ENCODE peak calls at places on chromosomes 3 and 15, in seven cellular contexts. N is AG09309, D is tibial nerve, R is GM12865, H is fibroblast of lung, U is dorsolateral prefrontal cortex, I is AG10803. E is an unnamed sample.
A peak's percentile ranks its signal among the peaks of the same experiment; 100 is the strongest.

GRCh38 chr3:19256313-19256712 is 108.0 kb downstream of the KCNH8 start:
- DNase-seq in D (no peak), R (no peak), N (no peak), I (no peak), U (no peak), H (no peak), E (no peak)

GRCh38 chr3:154334973-154335420 is 10.7 kb upstream of the DHX36 start:
- DNase-seq in H (peak; percentile 27), N (peak; percentile 10), R (peak; percentile 29), D (no peak), U (no peak), I (peak; percentile 50), E (peak; percentile 56)

GRCh38 chr3:37474936-37475335 is 300.6 kb upstream of the LRRFIP2 start:
- DNase-seq in H (no peak), R (no peak), N (no peak), U (no peak), D (no peak), I (no peak), E (no peak)

GRCh38 chr15:99312794-99313193 is 61.5 kb downstream of the LRRC28 start:
- DNase-seq in I (no peak), R (no peak), U (no peak), H (no peak), N (no peak), D (no peak), E (no peak)

GRCh38 chr3:104628185-104628789 is 738.4 kb upstream of the ALCAM start:
- DNase-seq in I (peak; percentile 63), H (peak; percentile 65), U (no peak), D (no peak), N (peak; percentile 48), R (peak; percentile 30), E (peak; percentile 65)

GRCh38 chr3:87236093-87236492 is 9.0 kb downstream of the CHMP2B start:
- DNase-seq in D (no peak), R (no peak), U (no peak), H (peak; percentile 11), I (no peak), N (no peak), E (no peak)

GRCh38 chr15:43974852-43975251 is 148.1 kb downstream of the WDR76 start:
- DNase-seq in N (no peak), H (peak; percentile 39), R (peak; percentile 74), D (no peak), I (no peak), U (no peak), E (no peak)

GRCh38 chr15:68029959-68030358 is 24.2 kb upstream of the PIAS1 start:
- DNase-seq in I (no peak), R (no peak), H (no peak), D (no peak), U (no peak), N (no peak), E (no peak)

GRCh38 chr3:189295089-189295488 is 123.3 kb downstream of the TPRG1 start:
- DNase-seq in N (no peak), H (no peak), U (no peak), R (no peak), D (no peak), I (no peak), E (no peak)

GRCh38 chr3:195587824-195588223 is 4.1 kb upstream of the APOD start:
- DNase-seq in I (no peak), H (no peak), D (no peak), R (peak; percentile 19), U (no peak), N (no peak), E (no peak)

GRCh38 chr15:60899322-60899966 is 329.7 kb downstream of the RORA start:
- DNase-seq in R (peak; percentile 81), U (no peak), D (no peak), N (no peak), H (no peak), I (no peak), E (no peak)

DNA sequence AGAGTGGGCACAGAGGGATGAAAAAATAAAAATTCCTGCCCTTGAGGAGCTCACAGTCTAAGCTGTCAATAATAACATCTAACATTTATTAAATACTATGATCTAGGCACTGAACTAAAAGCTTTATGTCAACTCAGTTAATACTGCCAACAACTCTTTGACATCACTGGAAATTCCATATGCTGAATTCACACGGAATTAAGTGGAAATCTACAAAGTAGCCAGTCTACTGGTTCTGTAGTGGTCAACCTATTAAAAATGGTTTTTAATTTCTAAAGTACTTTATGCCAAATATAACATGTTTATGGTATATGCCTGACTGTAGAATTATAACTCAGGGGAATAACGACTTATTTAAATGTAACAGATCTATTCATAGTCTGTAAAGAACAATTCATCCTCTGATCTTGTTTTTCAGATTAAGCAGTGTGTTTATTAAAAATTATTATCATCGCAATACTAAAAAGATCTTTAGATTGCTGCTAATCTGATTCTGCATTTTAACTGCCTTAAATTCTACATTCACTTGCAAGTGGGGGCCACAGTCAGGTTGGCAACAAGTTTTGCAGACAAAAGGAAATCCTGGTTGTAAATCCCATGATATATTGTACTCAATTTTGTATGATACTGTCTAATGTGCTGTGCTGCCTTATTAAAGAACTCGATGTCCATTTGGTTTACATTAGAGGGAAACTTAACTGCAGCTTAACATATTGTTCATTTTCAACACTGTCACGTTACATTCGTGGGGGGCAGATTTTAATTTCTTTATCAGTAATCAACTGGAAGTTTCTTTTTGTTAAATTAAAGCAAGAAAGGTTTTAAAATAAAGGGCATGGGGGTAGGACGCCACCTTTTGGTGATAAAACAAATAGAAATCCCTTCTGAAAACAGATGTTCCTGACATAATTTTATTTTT is 2.6 kb upstream of the FOXP1 start:
- DNase-seq in H (peak; percentile 53), D (no peak), I (peak; percentile 63), R (peak; percentile 29), N (no peak), U (no peak), E (peak; percentile 70)
- H3K4me3 ChIP-seq in H (no peak overlapping the region), D (no peak overlapping the region), I (no peak overlapping the region), R (no peak overlapping the region), N (no peak overlapping the region), U (no peak overlapping the region), E (no peak overlapping the region)

DNA sequence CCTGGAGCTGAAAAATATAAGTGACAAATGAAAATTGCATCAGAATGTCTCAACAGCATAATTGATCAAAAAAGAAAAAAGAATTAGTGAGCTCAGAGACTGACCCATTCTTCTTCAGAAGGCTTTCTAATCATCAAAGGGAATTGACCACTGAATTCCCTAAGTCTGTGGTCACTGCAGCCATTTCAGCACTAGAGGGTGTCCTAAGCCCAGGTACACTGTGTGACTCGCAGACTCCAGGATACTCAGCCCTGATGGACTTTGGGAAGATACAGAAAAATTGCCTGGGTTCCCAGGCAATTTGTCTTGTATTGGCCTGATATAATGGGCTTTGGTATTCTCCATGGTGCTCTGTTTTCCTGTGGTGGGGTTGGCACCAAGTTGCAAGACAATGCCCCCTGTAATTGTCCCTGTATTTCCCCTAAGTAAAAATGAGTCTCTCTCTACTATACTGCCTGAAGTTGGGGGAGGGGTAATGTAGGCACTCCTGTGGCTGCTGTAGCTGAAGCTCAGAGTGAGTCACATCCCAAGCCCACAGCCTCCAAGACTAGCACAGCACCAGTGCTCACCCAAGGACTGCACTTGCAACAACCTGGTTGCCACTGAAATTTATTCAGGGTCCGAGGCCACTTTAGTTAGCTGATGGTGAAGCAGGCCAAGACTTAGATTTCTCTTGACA is 256.0 kb upstream of the STAC start:
- DNase-seq in U (no peak), H (peak; percentile 75), D (no peak), R (no peak), N (peak; percentile 3), I (peak; percentile 69), E (peak; percentile 35)
- TF ChIP-seq CTCF in U (no peak), H (no peak), D (no peak), R (peak; percentile 8), N (peak; percentile 77), I (peak; percentile 94), E (peak; percentile 51)

DNA sequence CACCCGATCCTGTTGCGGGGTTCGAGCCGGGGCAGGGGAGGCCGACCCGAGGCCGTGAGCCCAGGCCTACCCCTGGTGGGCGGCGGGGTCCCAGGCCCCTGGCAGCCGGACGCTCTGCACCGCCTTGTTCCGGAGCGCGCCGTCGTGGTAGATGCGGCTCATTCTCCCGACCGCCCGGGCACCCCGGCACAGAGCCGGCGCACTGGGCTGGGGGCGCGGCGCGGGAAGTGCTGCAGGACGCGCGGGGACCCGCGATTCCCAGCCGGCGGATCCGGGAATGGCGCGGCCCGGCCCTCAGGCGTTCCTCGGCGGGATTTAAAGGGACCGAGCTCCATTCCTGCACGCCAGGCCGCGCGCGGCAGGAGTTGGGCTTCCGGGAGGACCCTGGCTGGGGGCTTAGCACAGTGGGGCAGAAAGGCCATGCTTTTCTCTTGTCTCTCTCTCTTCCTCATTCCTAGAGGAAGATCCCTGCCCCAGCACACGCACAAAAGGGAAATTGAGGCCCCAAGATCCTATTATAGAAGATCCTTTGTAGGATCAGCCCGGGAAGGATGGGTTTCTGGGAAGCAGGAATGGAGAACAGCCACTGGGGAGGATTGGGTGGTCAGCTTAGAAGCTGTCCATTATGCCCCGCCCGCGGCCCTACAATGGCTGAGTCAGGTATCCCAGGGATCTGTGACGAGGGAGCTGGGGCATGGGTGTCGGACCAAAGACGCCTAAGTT is at the start of gene ARPIN:
- DNase-seq in R (no peak), H (peak; percentile 59), D (peak; percentile 13), I (peak; percentile 48), U (peak; percentile 59), N (no peak), E (peak; percentile 56)
- H3K4me3 ChIP-seq in R (peak within 1 kb of the TSS; percentile 11), H (peak within 1 kb of the TSS; percentile 81), D (peak within 1 kb of the TSS; percentile 70), I (peak within 1 kb of the TSS; percentile 71), U (peak within 1 kb of the TSS; percentile 85), N (peak within 1 kb of the TSS; percentile 89), E (peak within 1 kb of the TSS; percentile 78)

GRCh38 chr3:22952860-22953259 is 250.3 kb upstream of the UBE2E2 start:
- DNase-seq in I (no peak), H (no peak), D (no peak), N (no peak), U (no peak), R (no peak), E (no peak)

GRCh38 chr3:22947741-22948140 is 255.4 kb upstream of the UBE2E2 start:
- DNase-seq in D (no peak), R (no peak), H (no peak), I (no peak), N (no peak), U (no peak), E (no peak)

DNA sequence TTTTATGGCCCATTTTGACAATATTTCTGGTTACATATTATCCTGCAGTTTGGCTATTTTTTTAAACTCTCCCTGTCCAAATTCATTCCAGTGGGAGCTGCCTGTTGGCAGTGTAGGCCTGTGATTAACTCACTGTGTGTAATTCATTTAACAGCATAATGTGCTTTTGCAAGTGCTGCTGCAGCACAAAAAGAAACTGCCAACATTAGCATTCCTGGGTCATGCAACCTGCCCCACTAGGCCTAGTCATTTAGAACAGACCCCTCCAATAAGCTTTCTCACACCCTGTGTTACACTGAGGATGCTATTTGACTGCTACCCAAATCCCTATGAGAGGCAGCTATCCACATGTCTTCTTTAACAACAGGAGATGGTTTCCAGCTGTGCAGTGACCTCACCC is 251.2 kb upstream of the UBE2E2 start:
- DNase-seq in U (no peak), H (no peak), I (no peak), D (peak; percentile 41), R (no peak), N (no peak), E (no peak)
- TF ChIP-seq CTCF in U (no peak), H (no peak), I (no peak), D (no peak), R (no peak), N (no peak), E (no peak)

E was measured in fibroblast of villous mesenchyme.